ENCODE peak calls at places on chromosomes 1 and 21, in nine cellular contexts. H is upper lobe of right lung, G is IMR-90, Y is sigmoid colon, M is AG04450, N is body of pancreas, D is suprapubic skin, R is left lung, B is stomach. O is an unnamed sample.

GRCh38 chr21:42102063-42102462 is 30.9 kb downstream of the UMODL1 start:
- DNase-seq in Y (no peak), D (no peak), H (no peak), G (no peak), R (no peak), M (no peak), N (no peak), B (no peak), O (no peak)

GRCh38 chr1:29785554-29785953 is 549.2 kb downstream of the PTPRU start:
- DNase-seq in Y (no peak), M (no peak), G (no peak), N (no peak), H (no peak), B (no peak), D (no peak), R (no peak), O (no peak)

GRCh38 chr1:107972367-107972766 is 7.4 kb upstream of the VAV3 start:
- DNase-seq in H (no peak), M (no peak), N (no peak), G (no peak), R (no peak), B (no peak), Y (no peak), D (no peak), O (no peak)

GRCh38 chr1:214164157-214164556 is 116.8 kb upstream of the SMYD2 start:
- DNase-seq in D (no peak), B (no peak), N (no peak), G (no peak), R (no peak), H (no peak), M (no peak), Y (no peak), O (no peak)

GRCh38 chr1:18673976-18674375 is 43.3 kb downstream of the PAX7 start:
- DNase-seq in Y (no peak), R (no peak), B (no peak), D (no peak), H (no peak), G (no peak), M (no peak), N (no peak), O (no peak)

GRCh38 chr1:36068866-36069265 is 15.0 kb upstream of the TEKT2 start:
- DNase-seq in R (no peak), B (no peak), N (no peak), Y (no peak), H (no peak), G (no peak), D (no peak), M (no peak), O (no peak)

GRCh38 chr1:196467230-196467629 is 141.0 kb downstream of the KCNT2 start:
- DNase-seq in N (no peak), R (no peak), D (no peak), B (no peak), G (peak; percentile 2), M (no peak), H (no peak), Y (no peak), O (no peak)

GRCh38 chr1:203299180-203299579 is 6.1 kb upstream of the BTG2 start:
- DNase-seq in H (peak; percentile 38), G (no peak), D (no peak), R (no peak), Y (no peak), B (no peak), N (no peak), M (no peak), O (no peak)

GRCh38 chr1:23126801-23127200 is 41.9 kb downstream of the LUZP1 start:
- DNase-seq in Y (no peak), D (no peak), H (no peak), N (no peak), B (no peak), R (no peak), M (peak; percentile 55), G (peak; percentile 87), O (no peak)

GRCh38 chr1:74463301-74463988 is 49.0 kb downstream of the LRRC53 start:
- DNase-seq in H (no peak), R (no peak), B (no peak), M (no peak), N (no peak), D (no peak), Y (no peak), G (peak; percentile 65), O (no peak)

GRCh38 chr1:79043506-79043905 is 37.0 kb upstream of the ADGRL4 start:
- DNase-seq in H (no peak), D (no peak), Y (no peak), R (no peak), G (peak; percentile 55), M (peak; percentile 8), B (no peak), N (no peak), O (no peak)

GRCh38 chr1:54990916-54991315 is 7.8 kb upstream of the BSND start:
- DNase-seq in D (no peak), H (no peak), Y (no peak), N (no peak), R (no peak), G (no peak), M (no peak), B (no peak), O (no peak)

GRCh38 chr1:200867018-200867811 is 5.6 kb upstream of the GPR25 start:
- DNase-seq in N (no peak), D (no peak), R (no peak), B (no peak), Y (no peak), H (no peak), M (no peak), G (peak; percentile 61), O (no peak)

GRCh38 chr1:219926363-219926998 is 1.9 kb downstream of the SLC30A10 start:
- DNase-seq in R (no peak), N (no peak), H (no peak), G (no peak), M (no peak), D (no peak), B (no peak), Y (no peak), O (no peak)

GRCh38 chr1:219928791-219929118 is 398 bp upstream of the SLC30A10 start:
- DNase-seq in M (no peak), D (no peak), B (no peak), N (no peak), R (no peak), H (no peak), G (no peak), Y (no peak), O (no peak)

GRCh38 chr1:219931033-219931432 is 2.7 kb upstream of the SLC30A10 start:
- DNase-seq in B (no peak), M (no peak), G (no peak), R (no peak), D (no peak), H (no peak), N (no peak), Y (no peak), O (no peak)

GRCh38 chr1:219927298-219927955 is 930 bp downstream of the SLC30A10 start:
- DNase-seq in H (no peak), B (no peak), D (no peak), N (no peak), G (no peak), R (no peak), M (no peak), Y (no peak), O (no peak)

GRCh38 chr1:219927956-219928790 is at the start of gene SLC30A10:
- DNase-seq in D (no peak), N (peak; percentile 25), H (no peak), B (no peak), M (no peak), R (peak; percentile 73), Y (no peak), G (no peak), O (no peak)
- TF ChIP-seq CTCF in D (no peak), N (peak; percentile 10), H (no peak), B (no peak), M (no peak), R (no peak), Y (no peak), G (no peak), O (no peak)

GRCh38 chr1:46176211-46176865 is at the start of gene P3R3URF:
- DNase-seq in N (no peak), R (no peak), D (no peak), M (no peak), G (no peak), B (no peak), H (no peak), Y (no peak), O (no peak)

GRCh38 chr1:46175243-46175642 is 356 bp downstream of the TSPAN1 start:
- DNase-seq in N (no peak), D (no peak), R (no peak), G (no peak), M (no peak), Y (no peak), B (no peak), H (no peak), O (no peak)

GRCh38 chr1:46172321-46172720 is 2.6 kb upstream of the TSPAN1 start:
- DNase-seq in D (no peak), M (no peak), R (no peak), H (no peak), Y (no peak), B (no peak), G (no peak), N (no peak), O (no peak)

GRCh38 chr1:46173361-46173856 is 1.5 kb upstream of the TSPAN1 start:
- DNase-seq in G (peak; percentile 61), R (no peak), N (no peak), M (no peak), B (no peak), Y (no peak), D (no peak), H (no peak), O (no peak)

GRCh38 chr1:46174448-46175231 is at the start of gene TSPAN1:
- DNase-seq in Y (peak; percentile 74), H (no peak), G (peak; percentile 45), M (no peak), N (no peak), D (no peak), B (peak; percentile 61), R (no peak), O (no peak)
- H3K27ac ChIP-seq in Y (peak within 1 kb of the TSS; percentile 71), H (peak within 1 kb of the TSS; percentile 63), G (no peak within 1 kb of the TSS), M (peak within 1 kb of the TSS; percentile 1), N (no peak within 1 kb of the TSS), D (peak within 1 kb of the TSS; percentile 73), B (peak within 1 kb of the TSS; percentile 82), R (peak within 1 kb of the TSS; percentile 17), O (peak within 1 kb of the TSS; percentile 81)

GRCh38 chr1:8705104-8705503 is 112.3 kb downstream of the RERE start:
- DNase-seq in D (no peak), Y (no peak), H (no peak), B (no peak), G (no peak), R (no peak), M (no peak), N (peak; percentile 61), O (no peak)
- H3K4me3 ChIP-seq in D (no peak overlapping the region), Y (no peak overlapping the region), H (no peak overlapping the region), B (no peak overlapping the region), G (no peak overlapping the region), R (no peak overlapping the region), M (no peak overlapping the region), N (no peak overlapping the region), O (no peak overlapping the region)

DNA sequence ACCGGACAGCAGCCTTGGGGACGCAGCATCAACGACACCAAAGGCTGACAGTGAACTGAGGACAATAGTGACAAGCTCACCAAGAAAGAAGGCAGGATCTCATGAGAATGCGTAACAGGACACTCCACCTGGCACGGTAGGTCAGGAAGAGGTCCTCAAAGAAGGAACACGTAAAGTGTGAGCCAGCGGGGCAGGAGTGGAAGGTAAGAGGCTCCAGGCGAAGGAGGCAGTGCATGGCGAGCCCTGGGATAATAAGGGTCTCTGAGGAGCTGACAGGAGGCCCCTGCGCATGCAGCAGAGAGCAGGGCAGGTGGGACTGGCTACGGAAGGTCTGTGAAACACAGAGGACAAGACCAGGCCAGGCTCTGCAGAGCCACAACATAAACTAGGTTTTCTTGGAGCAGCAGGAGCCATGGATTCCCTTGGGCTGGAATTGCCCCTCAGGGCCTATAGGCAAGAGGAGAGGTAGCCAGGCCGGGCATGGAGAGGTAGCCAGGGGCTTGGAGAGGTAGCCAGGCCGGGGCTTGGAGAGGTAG is 8.2 kb downstream of the LSS start:
- DNase-seq in D (peak; percentile 54), M (no peak), R (no peak), B (no peak), Y (peak; percentile 56), G (no peak), H (no peak), N (no peak), O (no peak)
- TF ChIP-seq CTCF in D (no peak), M (no peak), R (no peak), B (no peak), Y (no peak), G (no peak), H (no peak), N (no peak), O (no peak)